ENCODE peak calls at places on chromosomes 4 and X, in four cellular contexts. F is HepG2, Z is K562, H is H1. B is an unnamed sample.

GRCh38 chr4:48913346-48913745 is 6.8 kb upstream of the OCIAD2 start:
- DNase-seq in F (no peak), Z (no peak), H (no peak), B (no peak)

GRCh38 chr4:169398294-169398693 is 127.5 kb upstream of the SH3RF1 start:
- DNase-seq in F (no peak), Z (no peak), H (no peak), B (no peak)

GRCh38 chr4:6225469-6225868 is 25.1 kb upstream of the JAKMIP1 start:
- DNase-seq in F (no peak), Z (no peak), H (no peak), B (no peak)

GRCh38 chrX:101478366-101478765 is 6.9 kb upstream of the ARMCX4 start:
- DNase-seq in F (no peak), Z (no peak), H (no peak), B (no peak)

GRCh38 chr4:109837014-109837413 is 9.2 kb downstream of the RRH start:
- DNase-seq in F (no peak), Z (no peak), H (no peak), B (no peak)

GRCh38 chr4:36427696-36428095 is 146.3 kb downstream of the DTHD1 start:
- DNase-seq in F (no peak), Z (no peak), H (no peak), B (no peak)

GRCh38 chr4:19774690-19775256 is 476.9 kb upstream of the SLIT2 start:
- DNase-seq in F (no peak), Z (no peak), H (no peak), B (no peak)

GRCh38 chr4:88646528-88647280 is 50.9 kb downstream of the NAP1L5 start:
- DNase-seq in F (no peak), Z (no peak), H (peak), B (no peak)

GRCh38 chr4:877502-877901 is 51.6 kb upstream of the CPLX1 start:
- DNase-seq in F (no peak), Z (no peak), H (no peak), B (no peak)

GRCh38 chr4:170089274-170089742 is 448 bp downstream of the AADAT start:
- DNase-seq in F (peak), Z (no peak), H (no peak), B (no peak)

GRCh38 chrX:50962156-50962555 is 51.6 kb downstream of the BMP15 start:
- DNase-seq in F (no peak), Z (no peak), H (no peak), B (no peak)

GRCh38 chr4:13933163-13933562 is 305.6 kb upstream of the BOD1L1 start:
- DNase-seq in F (no peak), Z (no peak), H (no peak), B (no peak)
- TF ChIP-seq FOSL1 in F (no peak), Z (no peak), H (no peak), B (no peak)

DNA sequence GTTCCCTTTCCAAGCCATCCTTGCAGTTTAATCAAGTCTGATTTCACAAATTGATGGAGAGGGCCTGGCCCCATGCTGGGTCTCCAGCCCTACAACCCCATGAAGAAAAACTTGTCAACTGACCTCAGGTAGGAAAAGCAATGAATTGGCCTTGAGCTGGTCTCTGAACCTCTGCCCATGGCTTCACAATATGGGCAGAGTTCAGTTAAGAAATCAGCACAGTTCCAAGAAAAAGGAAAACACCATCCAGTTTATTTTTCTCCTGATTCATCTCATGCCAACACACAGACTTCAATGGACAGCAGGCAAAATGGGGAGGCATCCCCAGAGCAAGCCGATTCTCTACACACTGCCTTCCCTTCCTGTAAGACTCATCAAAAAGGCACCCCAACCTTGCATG is 3.3 kb downstream of the RIPPLY1 start:
- DNase-seq in F (no peak), Z (no peak), H (no peak), B (no peak)
- H2AFZ ChIP-seq in F (no peak), Z (no peak), H (no peak), B (no peak)

GRCh38 chr4:144316869-144317268 is 176.4 kb upstream of the GYPA start:
- DNase-seq in F (no peak), Z (no peak), H (no peak), B (no peak)
- TF ChIP-seq FOSL1 in F (no peak), Z (no peak), H (no peak), B (no peak)

GRCh38 chrX:46381630-46382029 is 163.6 kb downstream of the ZNF674 start:
- DNase-seq in F (peak), Z (no peak), H (no peak), B (peak)

GRCh38 chrX:46386511-46386910 is 158.7 kb downstream of the ZNF674 start:
- DNase-seq in F (no peak), Z (no peak), H (no peak), B (no peak)

GRCh38 chrX:46380148-46380752 is 165.0 kb downstream of the ZNF674 start:
- DNase-seq in F (no peak), Z (no peak), H (no peak), B (no peak)

GRCh38 chrX:46383006-46383405 is 162.2 kb downstream of the ZNF674 start:
- DNase-seq in F (no peak), Z (no peak), H (no peak), B (no peak)

GRCh38 chrX:46382595-46382994 is 162.6 kb downstream of the ZNF674 start:
- DNase-seq in F (no peak), Z (no peak), H (no peak), B (no peak)
- H2AFZ ChIP-seq in F (no peak), Z (no peak), H (no peak), B (peak)

GRCh38 chr4:83212041-83212851 is 72.4 kb downstream of the COQ2 start:
- DNase-seq in F (no peak), Z (no peak), H (no peak), B (no peak)

GRCh38 chr4:83208371-83208770 is 76.2 kb downstream of the COQ2 start:
- DNase-seq in F (no peak), Z (no peak), H (no peak), B (no peak)

GRCh38 chr4:83207497-83208105 is 77.0 kb downstream of the COQ2 start:
- DNase-seq in F (no peak), Z (no peak), H (no peak), B (peak)

GRCh38 chr4:83205760-83206159 is 78.8 kb downstream of the COQ2 start:
- DNase-seq in F (no peak), Z (no peak), H (no peak), B (no peak)

DNA sequence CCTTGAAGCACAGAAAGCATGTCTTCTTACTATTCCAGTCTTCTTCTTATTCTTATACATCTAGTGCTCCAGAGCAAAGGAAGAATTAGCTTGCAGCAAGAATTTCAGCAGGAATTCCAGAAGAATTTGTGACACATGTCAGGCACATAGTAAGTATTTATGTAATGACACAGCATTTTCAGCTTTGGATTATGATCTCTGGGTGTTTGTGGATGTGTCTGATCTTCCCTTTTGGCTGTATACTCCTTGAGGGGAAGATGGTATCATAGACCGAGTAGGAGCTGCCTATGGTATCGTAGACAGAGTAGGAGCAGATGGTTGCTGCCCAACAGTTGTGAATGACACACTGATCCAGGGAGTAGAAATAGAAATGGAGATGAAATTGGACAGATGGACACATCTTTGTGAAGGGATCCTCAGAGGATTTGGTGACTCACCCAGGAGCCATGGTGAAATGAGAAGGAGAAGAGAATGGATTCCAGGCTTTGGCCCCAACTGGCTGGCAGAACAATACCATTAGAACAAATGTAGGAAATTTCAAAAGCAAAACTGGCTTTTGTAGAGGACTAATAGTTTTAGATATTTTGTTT is 75.7 kb downstream of the COQ2 start:
- DNase-seq in F (no peak), Z (no peak), H (no peak), B (no peak)
- TF ChIP-seq FOSL1 in F (no peak), Z (no peak), H (no peak), B (no peak)

GRCh38 chr4:77152421-77152820 is 4.6 kb upstream of the CCNG2 start:
- DNase-seq in F (no peak), Z (no peak), H (no peak), B (no peak)

GRCh38 chr4:77153016-77153415 is 4.0 kb upstream of the CCNG2 start:
- DNase-seq in F (no peak), Z (no peak), H (no peak), B (no peak)

GRCh38 chr4:77155631-77156345 is 1.2 kb upstream of the CCNG2 start:
- DNase-seq in F (no peak), Z (no peak), H (no peak), B (no peak)

GRCh38 chr4:77154761-77155499 is 2.1 kb upstream of the CCNG2 start:
- DNase-seq in F (no peak), Z (no peak), H (no peak), B (no peak)

DNA sequence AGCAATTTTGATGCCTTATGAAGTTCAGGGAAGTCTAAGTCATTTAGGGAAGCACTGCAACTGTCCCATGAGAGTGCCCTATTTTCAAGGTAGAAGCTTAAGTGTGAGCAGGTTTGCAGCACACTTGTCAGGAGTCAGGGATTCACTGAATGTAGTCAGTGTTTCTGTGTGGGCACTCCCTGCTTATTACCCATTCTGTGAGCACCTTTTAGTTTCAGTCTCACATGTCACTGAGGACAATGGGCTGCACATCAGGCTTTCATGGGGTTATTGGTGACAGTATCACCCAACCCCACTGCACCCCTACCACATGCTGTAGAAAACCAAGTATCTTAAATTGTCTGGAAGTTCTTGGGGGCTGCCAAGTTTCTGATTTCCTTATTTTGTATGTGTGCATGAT is 2.9 kb upstream of the CCNG2 start:
- DNase-seq in F (no peak), Z (no peak), H (no peak), B (no peak)
- H2AFZ ChIP-seq in F (no peak), Z (no peak), H (no peak), B (no peak)

GRCh38 chr4:165784672-165785071 is 88.4 kb upstream of the TLL1 start:
- DNase-seq in F (no peak), Z (no peak), H (no peak), B (no peak)

GRCh38 chr4:165780735-165781134 is 92.3 kb upstream of the TLL1 start:
- DNase-seq in F (no peak), Z (no peak), H (no peak), B (no peak)

GRCh38 chr4:165783626-165784025 is 89.4 kb upstream of the TLL1 start:
- DNase-seq in F (no peak), Z (no peak), H (no peak), B (no peak)

GRCh38 chr4:165785337-165785736 is 87.7 kb upstream of the TLL1 start:
- DNase-seq in F (no peak), Z (no peak), H (no peak), B (no peak)

DNA sequence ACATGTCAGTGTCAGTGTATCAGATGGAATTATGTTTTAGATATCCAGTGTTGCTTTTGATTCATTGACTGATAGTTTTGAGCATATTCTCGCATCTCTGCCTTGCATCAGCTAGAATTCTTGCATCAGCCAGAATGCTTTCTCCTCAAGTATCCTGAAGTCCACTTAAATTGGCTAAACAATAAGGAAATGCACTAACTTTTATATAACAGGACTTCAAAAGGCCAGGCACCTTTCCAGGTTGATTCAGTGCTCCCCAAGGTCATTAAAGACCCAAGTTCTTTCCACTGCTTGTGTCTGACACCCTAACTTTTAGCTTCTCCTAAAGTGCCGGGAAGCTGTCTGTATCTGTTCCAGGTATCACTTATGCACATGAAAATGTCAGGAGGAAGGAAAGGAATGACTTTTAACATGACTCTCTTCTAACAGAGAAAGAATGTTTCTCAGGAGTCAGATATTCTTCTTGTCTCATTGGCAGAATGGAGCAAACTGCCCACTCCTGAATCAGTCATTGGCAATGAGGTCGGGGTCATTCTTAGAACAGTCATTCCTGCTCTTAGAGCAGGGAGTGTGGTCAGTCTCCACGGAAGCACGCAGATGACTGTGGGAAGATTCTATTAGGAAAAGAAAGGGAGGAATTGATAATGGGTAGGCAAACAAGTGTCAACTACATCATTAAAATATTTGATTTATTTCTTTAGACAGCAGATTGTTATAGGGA is 92.9 kb upstream of the TLL1 start:
- DNase-seq in F (no peak), Z (no peak), H (no peak), B (no peak)
- TF ChIP-seq FOSL1 in F (no peak), Z (no peak), H (no peak), B (no peak)

DNA sequence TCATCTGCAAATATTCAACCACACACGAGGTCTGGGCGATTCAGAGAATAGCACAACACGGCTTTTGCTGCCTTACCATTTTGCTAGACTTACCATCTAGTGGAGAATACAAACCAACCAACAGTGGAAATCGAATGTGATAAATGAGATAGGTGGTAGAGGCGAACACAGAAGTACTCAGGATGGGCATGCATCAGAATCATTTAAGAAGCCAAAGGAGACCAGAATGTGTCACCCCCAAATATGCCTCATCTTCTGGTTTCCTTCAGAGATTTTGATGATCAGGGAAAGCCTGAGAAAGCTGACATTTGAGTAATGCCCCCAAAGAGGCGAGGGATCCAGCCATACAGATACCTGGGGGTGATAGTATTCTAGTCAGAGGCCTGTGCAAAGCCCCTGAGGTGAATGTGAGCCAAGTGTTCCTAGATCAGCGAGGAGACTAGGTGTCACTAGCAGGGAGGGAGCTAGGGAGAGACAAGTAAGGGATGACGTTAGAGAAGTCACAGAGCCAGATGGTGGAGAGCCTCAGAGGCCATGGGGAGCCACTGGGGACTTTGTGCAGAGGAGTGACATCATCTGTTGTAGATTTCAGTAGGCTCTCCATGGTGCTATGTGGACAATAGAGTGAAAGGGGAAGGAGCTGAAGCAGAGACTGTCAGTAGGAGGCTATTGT is 1.7 kb downstream of the MTMR1 start:
- DNase-seq in F (no peak), Z (peak), H (no peak), B (no peak)
- H2AFZ ChIP-seq in F (no peak), Z (no peak), H (no peak), B (no peak)

GRCh38 chr4:158936238-158936637 is 166.6 kb upstream of the RAPGEF2 start:
- DNase-seq in F (no peak), Z (no peak), H (no peak), B (no peak)

GRCh38 chr4:158941321-158941720 is 161.6 kb upstream of the RAPGEF2 start:
- DNase-seq in F (no peak), Z (no peak), H (no peak), B (no peak)

GRCh38 chr4:158940276-158940675 is 162.6 kb upstream of the RAPGEF2 start:
- DNase-seq in F (no peak), Z (no peak), H (no peak), B (no peak)

GRCh38 chr4:158934996-158935669 is 166.3 kb downstream of the FNIP2 start:
- DNase-seq in F (no peak), Z (no peak), H (no peak), B (no peak)

GRCh38 chr4:158938462-158939044 is 164.3 kb upstream of the RAPGEF2 start:
- DNase-seq in F (no peak), Z (no peak), H (no peak), B (no peak)
- TF ChIP-seq FOSL1 in F (no peak), Z (no peak), H (no peak), B (no peak)